ENCODE peak calls at places on chromosome 3, in eight cellular contexts. P, V, O, U, M, I, F and L are unnamed samples.

GRCh38 chr3:23712656-23713559 is 92.8 kb upstream of the UBE2E1 start:
- DNase-seq in P (peak; percentile 70), V (peak; percentile 90), O (peak; percentile 83), U (peak; percentile 23), M (peak; percentile 55), I (no peak), F (peak; percentile 86), L (peak; percentile 75)

GRCh38 chr3:170584585-170585007 is 1.3 kb downstream of the SLC7A14 start:
- DNase-seq in P (peak; percentile 90), V (peak; percentile 74), O (peak; percentile 62), U (peak; percentile 37), M (peak; percentile 82), I (peak; percentile 21), F (peak; percentile 94), L (peak; percentile 50)

GRCh38 chr3:35944915-35945710 is 305.8 kb downstream of the ARPP21 start:
- DNase-seq in P (no peak), V (no peak), O (no peak), U (no peak), M (no peak), I (no peak), F (no peak), L (no peak)

GRCh38 chr3:134038071-134038491 is 8.4 kb upstream of the SLCO2A1 start:
- DNase-seq in P (no peak), V (no peak), O (no peak), U (no peak), M (no peak), I (no peak), F (no peak), L (no peak)

GRCh38 chr3:192812736-192813383 is 85.5 kb upstream of the FGF12 start:
- DNase-seq in P (no peak), V (peak; percentile 88), O (no peak), U (no peak), M (no peak), I (no peak), F (peak; percentile 66), L (peak; percentile 69)

GRCh38 chr3:10352146-10352911 is 31.4 kb upstream of the SEC13 start:
- DNase-seq in P (no peak), V (peak; percentile 75), O (no peak), U (no peak), M (no peak), I (no peak), F (no peak), L (peak; percentile 96)

GRCh38 chr3:116186128-116186527 is 259.2 kb downstream of the LSAMP start:
- DNase-seq in P (no peak), V (no peak), O (no peak), U (no peak), M (no peak), I (no peak), F (no peak), L (no peak)

GRCh38 chr3:149004622-149005021 is 13.3 kb downstream of the GYG1 start:
- DNase-seq in P (no peak), V (peak; percentile 15), O (no peak), U (no peak), M (no peak), I (no peak), F (peak; percentile 5), L (no peak)

GRCh38 chr3:143171656-143172055 is 52.1 kb downstream of the CHST2 start:
- DNase-seq in P (no peak), V (peak; percentile 49), O (no peak), U (no peak), M (no peak), I (no peak), F (no peak), L (no peak)

GRCh38 chr3:51953445-51953844 is 1.7 kb upstream of the GPR62 start:
- DNase-seq in P (no peak), V (peak; percentile 68), O (no peak), U (no peak), M (no peak), I (no peak), F (no peak), L (no peak)

GRCh38 chr3:180678231-180678630 is 1.1 kb downstream of the CCDC39 start:
- DNase-seq in P (no peak), V (no peak), O (no peak), U (no peak), M (no peak), I (no peak), F (no peak), L (no peak)
- H3K4me3 ChIP-seq in P (no peak overlapping the region), V (no peak overlapping the region), O (no peak overlapping the region), U (no peak overlapping the region), M (no peak overlapping the region), I (no peak overlapping the region), F (peak overlapping the region; percentile 93), L (no peak overlapping the region)

GRCh38 chr3:102415553-102415952 is 19.3 kb upstream of the ZPLD1 start:
- DNase-seq in P (no peak), V (peak; percentile 37), O (no peak), U (no peak), M (no peak), I (no peak), F (no peak), L (no peak)
- H3K4me3 ChIP-seq in P (no peak overlapping the region), V (peak overlapping the region; percentile 10), O (no peak overlapping the region), U (peak overlapping the region; percentile 22), M (peak overlapping the region; percentile 2), I (no peak overlapping the region), F (no peak overlapping the region), L (no peak overlapping the region)

GRCh38 chr3:108345492-108346205 is 49.3 kb downstream of the HHLA2 start:
- DNase-seq in P (no peak), V (no peak), O (no peak), U (no peak), M (no peak), I (no peak), F (no peak), L (no peak)

GRCh38 chr3:108343479-108343870 is 47.1 kb downstream of the HHLA2 start:
- DNase-seq in P (no peak), V (no peak), O (no peak), U (no peak), M (no peak), I (no peak), F (no peak), L (no peak)

GRCh38 chr3:108342829-108343478 is 46.6 kb downstream of the HHLA2 start:
- DNase-seq in P (no peak), V (peak; percentile 84), O (no peak), U (no peak), M (no peak), I (no peak), F (no peak), L (peak; percentile 59)

GRCh38 chr3:108338901-108339545 is 42.7 kb downstream of the HHLA2 start:
- DNase-seq in P (no peak), V (no peak), O (no peak), U (no peak), M (no peak), I (no peak), F (no peak), L (no peak)

DNA sequence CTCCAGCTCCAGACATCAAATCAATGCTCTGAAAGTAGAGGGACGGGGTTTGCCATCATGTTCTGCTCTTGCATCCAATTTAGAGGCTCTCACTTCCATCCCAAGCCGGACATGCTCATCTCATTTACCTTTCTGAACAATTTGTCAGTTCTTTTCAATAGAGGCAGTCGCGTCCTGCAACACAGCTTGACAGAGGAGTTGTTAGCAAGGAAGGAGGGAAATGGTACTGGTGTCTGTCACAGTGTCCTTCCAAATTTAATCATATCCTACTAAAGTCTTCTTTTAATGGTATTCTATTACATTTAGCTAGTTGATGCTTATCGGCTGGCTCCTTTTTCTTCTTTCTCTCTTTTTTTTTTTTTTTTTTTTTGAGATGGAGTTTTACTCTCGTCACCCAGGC is 45.6 kb downstream of the HHLA2 start:
- DNase-seq in P (no peak), V (no peak), O (no peak), U (no peak), M (no peak), I (no peak), F (no peak), L (no peak)
- H3K4me3 ChIP-seq in P (no peak overlapping the region), V (no peak overlapping the region), O (no peak overlapping the region), U (no peak overlapping the region), M (no peak overlapping the region), I (no peak overlapping the region), F (no peak overlapping the region), L (no peak overlapping the region)

GRCh38 chr3:27528798-27529197 is 44.6 kb upstream of the SLC4A7 start:
- DNase-seq in P (no peak), V (no peak), O (no peak), U (no peak), M (no peak), I (no peak), F (no peak), L (no peak)

GRCh38 chr3:27535809-27536392 is 51.7 kb upstream of the SLC4A7 start:
- DNase-seq in P (no peak), V (peak; percentile 60), O (no peak), U (no peak), M (no peak), I (no peak), F (no peak), L (no peak)

GRCh38 chr3:27533718-27534578 is 49.8 kb upstream of the SLC4A7 start:
- DNase-seq in P (peak; percentile 63), V (peak; percentile 99), O (peak; percentile 85), U (peak; percentile 16), M (no peak), I (no peak), F (peak; percentile 53), L (peak; percentile 96)

GRCh38 chr3:27532931-27533607 is 48.9 kb upstream of the SLC4A7 start:
- DNase-seq in P (peak; percentile 18), V (peak; percentile 45), O (no peak), U (no peak), M (no peak), I (no peak), F (peak; percentile 18), L (no peak)

GRCh38 chr3:27532426-27532825 is 48.2 kb upstream of the SLC4A7 start:
- DNase-seq in P (no peak), V (no peak), O (no peak), U (no peak), M (no peak), I (no peak), F (peak; percentile 64), L (no peak)
- H3K4me3 ChIP-seq in P (no peak overlapping the region), V (no peak overlapping the region), O (no peak overlapping the region), U (no peak overlapping the region), M (no peak overlapping the region), I (no peak overlapping the region), F (no peak overlapping the region), L (no peak overlapping the region)

DNA sequence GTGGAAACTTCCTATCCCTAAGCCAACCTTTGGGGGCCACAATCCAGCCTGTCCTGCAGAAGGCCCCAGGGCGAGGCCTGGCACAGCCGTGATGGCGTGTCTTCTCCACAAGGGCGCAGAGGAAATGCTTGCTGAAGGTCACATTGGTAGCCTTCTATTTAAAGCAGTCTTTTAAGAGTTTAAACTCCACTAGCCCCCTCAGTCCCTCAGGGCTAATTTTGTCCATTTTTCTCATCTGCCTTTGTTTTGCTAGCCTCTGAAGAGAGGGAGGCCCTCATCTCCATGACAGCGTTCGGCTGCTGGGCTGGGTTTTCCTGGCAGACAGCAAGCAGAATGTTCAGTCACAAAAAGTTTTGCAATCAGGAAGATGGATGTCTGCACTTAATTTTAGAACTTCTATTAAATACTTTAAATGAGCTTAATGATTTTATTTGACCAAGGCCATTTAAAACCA is 40.8 kb downstream of the RARB start:
- DNase-seq in P (no peak), V (peak; percentile 73), O (peak; percentile 89), U (peak; percentile 47), M (peak; percentile 69), I (no peak), F (peak; percentile 32), L (no peak)
- H3K4me3 ChIP-seq in P (no peak overlapping the region), V (no peak overlapping the region), O (no peak overlapping the region), U (peak overlapping the region; percentile 14), M (no peak overlapping the region), I (no peak overlapping the region), F (no peak overlapping the region), L (no peak overlapping the region)